ENCODE peak calls at places on chromosomes 11 and 22, in six cellular contexts. J is fibroblast of pulmonary artery, T is transverse colon, N is uterus, C is lung microvascular endothelial cell, V is NAMALWA. O is an unnamed sample.

GRCh38 chr22:32619614-32620426 is 145.2 kb downstream of the FBXO7 start:
- DNase-seq in J (peak), T (no peak), N (peak), C (no peak), V (no peak), O (no peak)

GRCh38 chr22:22816171-22816514 is 71.5 kb upstream of the IGLL5 start:
- DNase-seq in J (no peak), T (no peak), N (no peak), C (no peak), V (no peak), O (no peak)

GRCh38 chr11:112425121-112425520 is 164.5 kb upstream of the PLET1 start:
- DNase-seq in J (no peak), T (no peak), N (no peak), C (no peak), V (no peak), O (no peak)

GRCh38 chr11:86068138-86068861 is 584 bp downstream of the PICALM start:
- DNase-seq in J (no peak), T (peak), N (no peak), C (peak), V (peak), O (peak)

GRCh38 chr11:92383430-92383829 is 158.8 kb downstream of the FAT3 start:
- DNase-seq in J (peak), T (no peak), N (no peak), C (no peak), V (no peak), O (peak)

GRCh38 chr11:81237139-81237538 is 1496.5 kb downstream of the FAM181B start:
- DNase-seq in J (peak), T (no peak), N (no peak), C (peak), V (peak), O (no peak)

GRCh38 chr11:15965562-15966250 is 390.6 kb downstream of the SOX6 start:
- DNase-seq in J (no peak), T (peak), N (no peak), C (no peak), V (no peak), O (no peak)

GRCh38 chr22:36461665-36462474 is 19.6 kb downstream of the TXN2 start:
- DNase-seq in J (peak), T (no peak), N (peak), C (no peak), V (no peak), O (peak)

GRCh38 chr11:123425367-123425766 is 4.7 kb upstream of the GRAMD1B start:
- DNase-seq in J (no peak), T (no peak), N (no peak), C (no peak), V (no peak), O (no peak)

GRCh38 chr11:118321386-118322082 is 17.0 kb downstream of the CD3E start:
- DNase-seq in J (no peak), T (peak), N (no peak), C (no peak), V (no peak), O (no peak)

GRCh38 chr11:122105009-122105828 is 10.8 kb downstream of the BLID start:
- DNase-seq in J (no peak), T (no peak), N (no peak), C (no peak), V (no peak), O (no peak)

GRCh38 chr11:17607572-17608570 is 60.8 kb downstream of the OTOG start:
- DNase-seq in J (no peak), T (no peak), N (no peak), C (no peak), V (no peak), O (no peak)

GRCh38 chr11:404551-405264 is 10.1 kb downstream of the SIGIRR start:
- DNase-seq in J (no peak), T (no peak), N (no peak), C (no peak), V (no peak), O (no peak)

GRCh38 chr11:66494458-66494857 is 14.2 kb downstream of the DPP3 start:
- DNase-seq in J (no peak), T (no peak), N (no peak), C (no peak), V (no peak), O (no peak)

GRCh38 chr11:69360606-69361005 is 66.7 kb downstream of the MYEOV start:
- DNase-seq in J (no peak), T (no peak), N (no peak), C (no peak), V (no peak), O (no peak)

GRCh38 chr11:68673991-68674390 is 10.4 kb upstream of the GAL start:
- DNase-seq in J (no peak), T (no peak), N (no peak), C (no peak), V (no peak), O (no peak)

GRCh38 chr11:88799749-88800500 is 265.9 kb downstream of the GRM5 start:
- DNase-seq in J (no peak), T (no peak), N (no peak), C (no peak), V (no peak), O (no peak)

GRCh38 chr11:120632579-120632978 is 121.0 kb downstream of the GRIK4 start:
- DNase-seq in J (no peak), T (no peak), N (no peak), C (no peak), V (peak), O (peak)

GRCh38 chr11:78474451-78474850 is 56.8 kb upstream of the GAB2 start:
- DNase-seq in J (no peak), T (no peak), N (no peak), C (no peak), V (no peak), O (no peak)

GRCh38 chr22:37400719-37401118 is 26.6 kb downstream of the ELFN2 start:
- DNase-seq in J (no peak), T (no peak), N (no peak), C (no peak), V (no peak), O (no peak)

O was measured in HCEC 1CT.